ENCODE peak calls at places on chromosomes 11 and 22, in nine cellular contexts. W is HCT116, N is mammary epithelial cell, B is A549, V is cardiac muscle cell, K is vagina, X is heart left ventricle, I is AG04450, Z is esophagus squamous epithelium. T is an unnamed sample.

GRCh38 chr11:23236846-23237550 is 376.7 kb upstream of the CCDC179 start:
- DNase-seq in N (peak; percentile 46), X (no peak), W (no peak), V (no peak), I (peak; percentile 29), Z (no peak), K (no peak), B (no peak), T (no peak)

GRCh38 chr11:113241190-113242051 is 73.0 kb upstream of the TTC12 start:
- DNase-seq in Z (no peak), N (no peak), V (no peak), W (no peak), I (no peak), X (no peak), K (no peak), B (no peak), T (no peak)

GRCh38 chr11:73969991-73970800 is 12.4 kb downstream of the UCP2 start:
- DNase-seq in N (no peak), K (no peak), V (no peak), I (no peak), Z (no peak), W (no peak), B (no peak), X (no peak), T (no peak)

GRCh38 chr11:58861533-58861932 is 17.0 kb upstream of the GLYATL2 start:
- DNase-seq in V (no peak), B (no peak), N (no peak), I (no peak), X (no peak), Z (no peak), K (no peak), W (no peak), T (no peak)

GRCh38 chr11:61056566-61056965 is 45.7 kb upstream of the CD5 start:
- DNase-seq in V (no peak), W (no peak), Z (no peak), K (no peak), N (no peak), B (no peak), X (no peak), I (no peak), T (no peak)

GRCh38 chr11:36513965-36514364 is 3.9 kb upstream of the TRAF6 start:
- DNase-seq in W (no peak), I (no peak), V (no peak), N (no peak), X (no peak), K (no peak), B (no peak), Z (no peak), T (no peak)

GRCh38 chr22:32997295-32997694 is 60.9 kb downstream of the SYN3 start:
- DNase-seq in I (no peak), W (no peak), Z (no peak), X (no peak), N (no peak), V (no peak), B (no peak), K (no peak), T (no peak)

GRCh38 chr11:12746593-12747097 is 72.4 kb downstream of the TEAD1 start:
- DNase-seq in X (peak; percentile 79), K (no peak), W (peak; percentile 78), Z (no peak), I (peak; percentile 84), V (peak; percentile 97), B (no peak), N (peak; percentile 80), T (no peak)

GRCh38 chr11:104343578-104343977 is 179.6 kb upstream of the PDGFD start:
- DNase-seq in W (peak; percentile 31), V (peak; percentile 6), N (peak; percentile 7), K (no peak), I (no peak), X (no peak), Z (no peak), B (peak; percentile 0), T (no peak)

GRCh38 chr11:5090668-5091067 is 21.3 kb downstream of the OR52E1 start:
- DNase-seq in I (no peak), N (no peak), K (no peak), B (no peak), Z (no peak), X (no peak), V (no peak), W (no peak), T (no peak)

GRCh38 chr11:59865031-59865430 is 1.3 kb downstream of the TCN1 start:
- DNase-seq in B (no peak), K (no peak), W (peak; percentile 48), V (no peak), Z (no peak), N (peak; percentile 82), I (no peak), X (no peak), T (no peak)

GRCh38 chr11:35116762-35117588 is 22.0 kb upstream of the CD44 start:
- DNase-seq in W (no peak), N (no peak), X (no peak), B (no peak), K (no peak), V (no peak), Z (no peak), I (peak; percentile 54), T (no peak)

GRCh38 chr11:113045146-113045545 is 83.9 kb downstream of the NCAM1 start:
- DNase-seq in X (no peak), V (no peak), Z (no peak), I (no peak), B (no peak), W (no peak), N (no peak), K (no peak), T (no peak)

GRCh38 chr11:61264371-61264770 is 23.4 kb downstream of the PGA5 start:
- DNase-seq in I (no peak), Z (no peak), B (no peak), X (no peak), W (no peak), V (no peak), N (no peak), K (no peak), T (no peak)

GRCh38 chr22:32325811-32326237 is 31.8 kb upstream of the RFPL3 start:
- DNase-seq in B (no peak), K (peak; percentile 49), V (no peak), Z (no peak), N (no peak), I (no peak), X (no peak), W (no peak), T (no peak)

GRCh38 chr11:128582496-128583366 is 4.6 kb downstream of the ETS1 start:
- DNase-seq in W (no peak), K (no peak), X (no peak), N (peak; percentile 49), B (peak; percentile 15), I (peak; percentile 89), Z (no peak), V (peak; percentile 82), T (no peak)

GRCh38 chr11:73141031-73141308 is 1.1 kb downstream of the FCHSD2 start:
- DNase-seq in B (peak; percentile 29), K (no peak), I (no peak), W (no peak), V (peak; percentile 18), Z (no peak), N (peak; percentile 9), X (no peak), T (no peak)

GRCh38 chr11:9150501-9150900 is 59.1 kb upstream of the SCUBE2 start:
- DNase-seq in W (no peak), X (no peak), K (no peak), I (peak; percentile 53), N (peak; percentile 74), V (no peak), B (no peak), Z (no peak), T (no peak)

GRCh38 chr11:353315-353857 is 15.9 kb upstream of the B4GALNT4 start:
- DNase-seq in I (peak; percentile 63), V (no peak), K (no peak), N (no peak), Z (no peak), W (no peak), B (no peak), X (peak; percentile 94), T (no peak)

DNA sequence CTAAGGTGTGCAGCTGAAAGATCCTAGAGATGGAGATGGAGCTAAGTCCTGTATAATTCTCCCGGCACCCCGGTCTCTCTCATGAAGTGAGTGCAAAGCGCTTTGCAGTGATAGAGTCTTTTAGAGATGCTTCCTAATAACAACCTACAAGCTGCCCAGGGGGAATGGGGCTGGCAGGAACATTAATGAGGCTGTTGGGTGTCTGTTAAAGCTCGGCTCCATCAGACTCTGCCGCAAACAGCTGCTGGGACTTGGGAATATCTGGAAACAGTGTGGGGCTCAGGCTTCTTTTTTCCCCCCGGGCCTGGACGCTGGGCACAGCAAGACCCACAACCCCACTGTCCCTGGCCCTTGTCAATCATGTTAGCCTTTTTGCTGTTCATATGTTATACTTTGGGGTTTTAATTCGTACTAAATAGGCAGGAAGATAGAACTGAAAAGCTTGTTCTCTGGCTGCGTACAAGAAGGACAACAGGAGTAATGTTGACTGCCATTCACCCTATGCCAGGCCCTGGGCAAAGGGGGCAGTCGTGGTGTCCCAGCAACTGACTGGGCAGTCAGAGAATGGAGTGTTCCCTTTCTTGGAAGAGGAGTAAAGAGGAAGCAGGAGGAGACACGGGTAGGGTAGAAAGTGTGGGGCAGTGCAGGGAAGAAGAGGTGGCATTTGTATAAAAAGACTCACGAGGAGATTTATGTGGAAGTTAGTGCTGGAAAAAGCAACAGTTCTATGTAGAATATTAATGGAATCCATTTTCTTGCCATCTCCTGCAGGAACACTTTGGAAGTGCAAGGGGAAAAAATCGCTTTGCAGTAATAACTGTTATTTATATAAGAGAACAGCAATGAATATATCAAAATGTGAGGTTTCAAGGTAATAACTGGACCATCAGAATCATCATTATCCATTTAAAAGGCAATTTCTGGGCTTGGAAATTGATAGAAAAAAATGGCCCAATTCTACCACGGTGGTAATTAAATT is 232.8 kb downstream of the GRIK4 start:
- DNase-seq in V (no peak), W (no peak), K (peak; percentile 60), X (no peak), Z (no peak), N (no peak), B (no peak), I (no peak), T (no peak)
- TF ChIP-seq CTCF in V (no peak), W (no peak), K (no peak), X (no peak), Z (no peak), N (no peak), B (no peak), I (peak; percentile 22), T (no peak)

GRCh38 chr22:26481112-26481693 is 2.4 kb downstream of the HPS4 start:
- DNase-seq in I (no peak), X (no peak), B (no peak), N (no peak), V (no peak), W (no peak), Z (no peak), K (no peak), T (no peak)
- H3K4me3 ChIP-seq in I (no peak overlapping the region), X (no peak overlapping the region), B (no peak overlapping the region), N (no peak overlapping the region), V (no peak overlapping the region), W (no peak overlapping the region), Z (no peak overlapping the region), K (no peak overlapping the region), T (peak overlapping the region; percentile 55)

GRCh38 chr11:57460017-57460755 is at the start of gene RTN4RL2:
- DNase-seq in I (no peak), B (peak; percentile 88), X (peak; percentile 52), Z (no peak), K (no peak), W (peak; percentile 52), N (peak; percentile 32), V (peak; percentile 67), T (no peak)
- TF ChIP-seq CTCF in I (peak; percentile 38), B (peak; percentile 44), X (peak; percentile 13), Z (peak; percentile 36), K (no peak), W (no peak), N (peak; percentile 42), V (no peak), T (peak; percentile 51)

GRCh38 chr11:106464728-106465127 is 387.3 kb downstream of the AASDHPPT start:
- DNase-seq in V (no peak), I (no peak), B (no peak), K (no peak), X (no peak), Z (no peak), N (peak; percentile 33), W (no peak), T (no peak)
- H3K4me3 ChIP-seq in V (no peak overlapping the region), I (no peak overlapping the region), B (no peak overlapping the region), K (no peak overlapping the region), X (no peak overlapping the region), Z (no peak overlapping the region), N (no peak overlapping the region), W (no peak overlapping the region), T (no peak overlapping the region)

T was measured in GM12864.